ENCODE peak calls at places on chromosomes 1 and 21, in five cellular contexts. One of them, this sample, is unnamed.

GRCh38 chr1:91803133-91803532 is 82.8 kb downstream of the TGFBR3 start:
- DNase-seq in activated CD8-positive, alpha-beta T cell treated with anti-CD3 and anti-CD28 coated beads for 36 hours: no peak
- DNase-seq in keratinocyte: no peak
- DNase-seq in omental fat pad: no peak
- DNase-seq in uterus: no peak
- DNase-seq in this sample: no peak

GRCh38 chr21:44405948-44406872 is 49.1 kb upstream of the LRRC3 start:
- DNase-seq in uterus: no peak
- DNase-seq in keratinocyte: no peak
- DNase-seq in activated CD8-positive, alpha-beta T cell treated with anti-CD3 and anti-CD28 coated beads for 36 hours: no peak
- DNase-seq in omental fat pad: no peak
- DNase-seq in this sample: peak

GRCh38 chr1:14516974-14517812 is 81.3 kb upstream of the KAZN start:
- DNase-seq in omental fat pad: no peak
- DNase-seq in uterus: peak
- DNase-seq in keratinocyte: peak
- DNase-seq in activated CD8-positive, alpha-beta T cell treated with anti-CD3 and anti-CD28 coated beads for 36 hours: peak
- DNase-seq in this sample: no peak

GRCh38 chr1:1916882-1917281 is 1.8 kb downstream of the CALML6 start:
- DNase-seq in uterus: no peak
- DNase-seq in activated CD8-positive, alpha-beta T cell treated with anti-CD3 and anti-CD28 coated beads for 36 hours: no peak
- DNase-seq in omental fat pad: no peak
- DNase-seq in keratinocyte: no peak
- DNase-seq in this sample: no peak

GRCh38 chr1:220698607-220699016 is 8.4 kb downstream of the C1orf115 start:
- DNase-seq in keratinocyte: no peak
- DNase-seq in uterus: no peak
- DNase-seq in activated CD8-positive, alpha-beta T cell treated with anti-CD3 and anti-CD28 coated beads for 36 hours: no peak
- DNase-seq in omental fat pad: no peak
- DNase-seq in this sample: no peak

GRCh38 chr1:195733826-195734225 is 874.4 kb downstream of the KCNT2 start:
- DNase-seq in activated CD8-positive, alpha-beta T cell treated with anti-CD3 and anti-CD28 coated beads for 36 hours: peak
- DNase-seq in uterus: no peak
- DNase-seq in keratinocyte: no peak
- DNase-seq in omental fat pad: no peak
- DNase-seq in this sample: no peak

GRCh38 chr1:226965581-226966440 is 25.7 kb downstream of the COQ8A start:
- DNase-seq in activated CD8-positive, alpha-beta T cell treated with anti-CD3 and anti-CD28 coated beads for 36 hours: no peak
- DNase-seq in uterus: no peak
- DNase-seq in omental fat pad: no peak
- DNase-seq in keratinocyte: no peak
- DNase-seq in this sample: peak

GRCh38 chr1:183024352-183025337 is 1.4 kb downstream of the LAMC1 start:
- DNase-seq in uterus: no peak
- DNase-seq in omental fat pad: no peak
- DNase-seq in keratinocyte: no peak
- DNase-seq in activated CD8-positive, alpha-beta T cell treated with anti-CD3 and anti-CD28 coated beads for 36 hours: no peak
- DNase-seq in this sample: no peak

GRCh38 chr1:59776960-59777852 is 37.5 kb upstream of the HOOK1 start:
- DNase-seq in keratinocyte: no peak
- DNase-seq in uterus: no peak
- DNase-seq in omental fat pad: no peak
- DNase-seq in activated CD8-positive, alpha-beta T cell treated with anti-CD3 and anti-CD28 coated beads for 36 hours: no peak
- DNase-seq in this sample: no peak

GRCh38 chr1:174191255-174191906 is 32.1 kb downstream of the RABGAP1L start:
- DNase-seq in keratinocyte: peak
- DNase-seq in omental fat pad: no peak
- DNase-seq in uterus: no peak
- DNase-seq in activated CD8-positive, alpha-beta T cell treated with anti-CD3 and anti-CD28 coated beads for 36 hours: no peak
- DNase-seq in this sample: no peak

GRCh38 chr1:150186789-150187559 is 37.3 kb downstream of the PLEKHO1 start:
- DNase-seq in keratinocyte: no peak
- DNase-seq in omental fat pad: no peak
- DNase-seq in uterus: no peak
- DNase-seq in activated CD8-positive, alpha-beta T cell treated with anti-CD3 and anti-CD28 coated beads for 36 hours: peak
- DNase-seq in this sample: no peak

GRCh38 chr1:150596095-150596892 is 16.9 kb upstream of the MCL1 start:
- DNase-seq in keratinocyte: no peak
- DNase-seq in activated CD8-positive, alpha-beta T cell treated with anti-CD3 and anti-CD28 coated beads for 36 hours: no peak
- DNase-seq in uterus: no peak
- DNase-seq in omental fat pad: no peak
- DNase-seq in this sample: no peak

GRCh38 chr1:30816211-30817082 is 58.9 kb upstream of the LAPTM5 start:
- DNase-seq in keratinocyte: peak
- DNase-seq in omental fat pad: no peak
- DNase-seq in activated CD8-positive, alpha-beta T cell treated with anti-CD3 and anti-CD28 coated beads for 36 hours: no peak
- DNase-seq in uterus: peak
- DNase-seq in this sample: peak

GRCh38 chr1:90925928-90926869 is 95.6 kb downstream of the ZNF644 start:
- DNase-seq in activated CD8-positive, alpha-beta T cell treated with anti-CD3 and anti-CD28 coated beads for 36 hours: no peak
- DNase-seq in uterus: no peak
- DNase-seq in keratinocyte: peak
- DNase-seq in omental fat pad: no peak
- DNase-seq in this sample: no peak

GRCh38 chr1:91687452-91687851 is 186.8 kb downstream of the CDC7 start:
- DNase-seq in uterus: no peak
- DNase-seq in keratinocyte: no peak
- DNase-seq in activated CD8-positive, alpha-beta T cell treated with anti-CD3 and anti-CD28 coated beads for 36 hours: no peak
- DNase-seq in omental fat pad: no peak
- DNase-seq in this sample: no peak

GRCh38 chr1:236904874-236905741 is 99.1 kb downstream of the MT1HL1 start:
- DNase-seq in uterus: no peak
- DNase-seq in keratinocyte: peak
- DNase-seq in omental fat pad: no peak
- DNase-seq in activated CD8-positive, alpha-beta T cell treated with anti-CD3 and anti-CD28 coated beads for 36 hours: peak
- DNase-seq in this sample: no peak

GRCh38 chr1:53016705-53017104 is 45.3 kb upstream of the PODN start:
- DNase-seq in keratinocyte: no peak
- DNase-seq in activated CD8-positive, alpha-beta T cell treated with anti-CD3 and anti-CD28 coated beads for 36 hours: no peak
- DNase-seq in omental fat pad: no peak
- DNase-seq in uterus: no peak
- DNase-seq in this sample: no peak

GRCh38 chr1:167166703-167167100 is 54.0 kb upstream of the POU2F1 start:
- DNase-seq in uterus: no peak
- DNase-seq in activated CD8-positive, alpha-beta T cell treated with anti-CD3 and anti-CD28 coated beads for 36 hours: no peak
- DNase-seq in omental fat pad: no peak
- DNase-seq in keratinocyte: no peak
- DNase-seq in this sample: no peak

GRCh38 chr1:54955359-54955758 is 25.1 kb upstream of the TMEM61 start:
- DNase-seq in keratinocyte: peak
- DNase-seq in omental fat pad: no peak
- DNase-seq in activated CD8-positive, alpha-beta T cell treated with anti-CD3 and anti-CD28 coated beads for 36 hours: no peak
- DNase-seq in uterus: no peak
- DNase-seq in this sample: no peak

GRCh38 chr1:155241069-155241679 is 14.1 kb downstream of the ENTREP3 start:
- DNase-seq in omental fat pad: peak
- DNase-seq in uterus: peak
- DNase-seq in keratinocyte: no peak
- DNase-seq in activated CD8-positive, alpha-beta T cell treated with anti-CD3 and anti-CD28 coated beads for 36 hours: peak
- DNase-seq in this sample: peak

GRCh38 chr1:27009601-27010197 is 3.0 kb downstream of the TENT5B start:
- DNase-seq in uterus: no peak
- DNase-seq in keratinocyte: no peak
- DNase-seq in omental fat pad: no peak
- DNase-seq in activated CD8-positive, alpha-beta T cell treated with anti-CD3 and anti-CD28 coated beads for 36 hours: no peak
- DNase-seq in this sample: peak

GRCh38 chr1:58968360-58968952 is 184.6 kb upstream of the JUN start:
- DNase-seq in activated CD8-positive, alpha-beta T cell treated with anti-CD3 and anti-CD28 coated beads for 36 hours: peak
- DNase-seq in uterus: peak
- DNase-seq in keratinocyte: no peak
- DNase-seq in omental fat pad: no peak
- DNase-seq in this sample: no peak

GRCh38 chr21:16072692-16073091 is 342.9 kb downstream of the USP25 start:
- DNase-seq in keratinocyte: no peak
- DNase-seq in uterus: peak
- DNase-seq in omental fat pad: no peak
- DNase-seq in activated CD8-positive, alpha-beta T cell treated with anti-CD3 and anti-CD28 coated beads for 36 hours: no peak
- DNase-seq in this sample: no peak

GRCh38 chr1:93816970-93817738 is 61.9 kb downstream of the DNTTIP2 start:
- DNase-seq in keratinocyte: no peak
- DNase-seq in uterus: no peak
- DNase-seq in activated CD8-positive, alpha-beta T cell treated with anti-CD3 and anti-CD28 coated beads for 36 hours: no peak
- DNase-seq in omental fat pad: no peak
- DNase-seq in this sample: no peak

GRCh38 chr1:168824418-168824817 is 95.4 kb upstream of the DPT start:
- DNase-seq in omental fat pad: no peak
- DNase-seq in activated CD8-positive, alpha-beta T cell treated with anti-CD3 and anti-CD28 coated beads for 36 hours: peak
- DNase-seq in keratinocyte: no peak
- DNase-seq in uterus: no peak
- DNase-seq in this sample: no peak

GRCh38 chr1:33424610-33425009 is 6.3 kb downstream of the PHC2 start:
- DNase-seq in keratinocyte: no peak
- DNase-seq in omental fat pad: no peak
- DNase-seq in uterus: no peak
- DNase-seq in activated CD8-positive, alpha-beta T cell treated with anti-CD3 and anti-CD28 coated beads for 36 hours: no peak
- DNase-seq in this sample: no peak

GRCh38 chr1:86394416-86394815 is 1.7 kb downstream of the ODF2L start:
- DNase-seq in activated CD8-positive, alpha-beta T cell treated with anti-CD3 and anti-CD28 coated beads for 36 hours: no peak
- DNase-seq in uterus: no peak
- DNase-seq in omental fat pad: no peak
- DNase-seq in keratinocyte: no peak
- DNase-seq in this sample: no peak

GRCh38 chr1:201511925-201512539 is 5.1 kb upstream of the CSRP1 start:
- DNase-seq in keratinocyte: no peak
- DNase-seq in uterus: peak
- DNase-seq in activated CD8-positive, alpha-beta T cell treated with anti-CD3 and anti-CD28 coated beads for 36 hours: no peak
- DNase-seq in omental fat pad: no peak
- DNase-seq in this sample: peak

GRCh38 chr1:234965128-234965527 is 163.5 kb downstream of the TOMM20 start:
- DNase-seq in activated CD8-positive, alpha-beta T cell treated with anti-CD3 and anti-CD28 coated beads for 36 hours: no peak
- DNase-seq in uterus: no peak
- DNase-seq in keratinocyte: no peak
- DNase-seq in omental fat pad: no peak
- DNase-seq in this sample: no peak

GRCh38 chr1:2187619-2188018 is 7.0 kb downstream of the FAAP20 start:
- DNase-seq in omental fat pad: no peak
- DNase-seq in activated CD8-positive, alpha-beta T cell treated with anti-CD3 and anti-CD28 coated beads for 36 hours: no peak
- DNase-seq in uterus: no peak
- DNase-seq in keratinocyte: no peak
- DNase-seq in this sample: no peak

DNA sequence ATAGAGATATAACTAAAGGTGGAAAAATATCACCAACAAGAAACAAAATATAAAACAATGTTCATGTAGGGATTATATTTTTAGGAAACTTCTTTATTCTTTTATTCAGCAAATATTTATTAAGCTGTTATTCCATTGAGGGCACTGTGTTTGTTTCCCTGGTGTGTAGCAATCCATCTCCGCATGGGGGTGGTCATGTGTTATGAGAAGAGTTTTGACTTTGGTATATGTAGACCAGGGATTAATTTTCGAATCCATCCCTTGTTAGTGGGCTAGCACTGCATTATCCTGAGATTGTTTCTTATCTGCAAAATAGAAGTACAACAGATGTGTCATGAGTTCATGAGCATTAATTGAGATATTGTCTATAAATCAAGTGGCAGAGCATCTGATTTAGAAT is 190.2 kb upstream of the LRRC7 start:
- DNase-seq in activated CD8-positive, alpha-beta T cell treated with anti-CD3 and anti-CD28 coated beads for 36 hours: no peak
- DNase-seq in keratinocyte: no peak
- DNase-seq in omental fat pad: no peak
- DNase-seq in uterus: no peak
- DNase-seq in this sample: no peak
- TF ChIP-seq CTCF in activated CD8-positive, alpha-beta T cell treated with anti-CD3 and anti-CD28 coated beads for 36 hours: no peak
- TF ChIP-seq CTCF in keratinocyte: no peak
- TF ChIP-seq CTCF in omental fat pad: no peak
- TF ChIP-seq CTCF in uterus: no peak
- TF ChIP-seq CTCF in this sample: no peak

GRCh38 chr1:62435231-62436038 is 1.4 kb upstream of the USP1 start:
- DNase-seq in uterus: no peak
- DNase-seq in omental fat pad: no peak
- DNase-seq in keratinocyte: no peak
- DNase-seq in activated CD8-positive, alpha-beta T cell treated with anti-CD3 and anti-CD28 coated beads for 36 hours: no peak
- DNase-seq in this sample: no peak

GRCh38 chr1:62436039-62436465 is 797 bp upstream of the USP1 start:
- DNase-seq in uterus: peak
- DNase-seq in omental fat pad: peak
- DNase-seq in keratinocyte: no peak
- DNase-seq in activated CD8-positive, alpha-beta T cell treated with anti-CD3 and anti-CD28 coated beads for 36 hours: no peak
- DNase-seq in this sample: peak

GRCh38 chr1:62436466-62437272 is at the start of gene USP1:
- DNase-seq in omental fat pad: peak
- DNase-seq in uterus: peak
- DNase-seq in activated CD8-positive, alpha-beta T cell treated with anti-CD3 and anti-CD28 coated beads for 36 hours: peak
- DNase-seq in keratinocyte: peak
- DNase-seq in this sample: peak

GRCh38 chr1:62434612-62434994 is 2.2 kb upstream of the USP1 start:
- DNase-seq in keratinocyte: no peak
- DNase-seq in omental fat pad: no peak
- DNase-seq in activated CD8-positive, alpha-beta T cell treated with anti-CD3 and anti-CD28 coated beads for 36 hours: no peak
- DNase-seq in uterus: no peak
- DNase-seq in this sample: no peak

GRCh38 chr1:62433861-62434611 is 2.8 kb upstream of the USP1 start:
- DNase-seq in activated CD8-positive, alpha-beta T cell treated with anti-CD3 and anti-CD28 coated beads for 36 hours: no peak
- DNase-seq in uterus: no peak
- DNase-seq in omental fat pad: no peak
- DNase-seq in keratinocyte: no peak
- DNase-seq in this sample: no peak
- TF ChIP-seq CTCF in activated CD8-positive, alpha-beta T cell treated with anti-CD3 and anti-CD28 coated beads for 36 hours: no peak
- TF ChIP-seq CTCF in uterus: no peak
- TF ChIP-seq CTCF in omental fat pad: no peak
- TF ChIP-seq CTCF in keratinocyte: no peak
- TF ChIP-seq CTCF in this sample: no peak

DNA sequence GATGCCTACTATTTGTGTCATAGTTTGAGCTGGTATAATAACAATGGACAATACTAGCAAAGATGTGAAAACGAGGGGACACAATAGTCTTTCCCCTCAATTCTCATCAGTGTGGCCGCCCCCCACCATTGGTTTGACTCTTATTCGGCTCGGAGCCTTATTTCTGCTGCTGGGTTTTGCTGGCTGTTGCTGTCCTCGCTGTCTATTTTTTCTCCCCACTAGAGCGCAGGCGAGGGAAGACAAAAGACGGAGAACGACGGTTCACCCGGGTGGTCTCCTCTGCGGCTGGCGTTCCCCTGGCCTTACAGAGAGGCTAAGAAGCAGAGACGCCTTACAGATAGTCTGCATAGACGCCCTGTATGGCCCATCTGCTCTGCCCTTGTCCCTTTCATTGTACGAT is 19.4 kb downstream of the CLIC6 start:
- DNase-seq in uterus: no peak
- DNase-seq in omental fat pad: no peak
- DNase-seq in keratinocyte: no peak
- DNase-seq in activated CD8-positive, alpha-beta T cell treated with anti-CD3 and anti-CD28 coated beads for 36 hours: no peak
- DNase-seq in this sample: no peak
- TF ChIP-seq CTCF in uterus: no peak
- TF ChIP-seq CTCF in omental fat pad: no peak
- TF ChIP-seq CTCF in keratinocyte: peak
- TF ChIP-seq CTCF in activated CD8-positive, alpha-beta T cell treated with anti-CD3 and anti-CD28 coated beads for 36 hours: no peak
- TF ChIP-seq CTCF in this sample: no peak

GRCh38 chr1:210201671-210202070 is 30.9 kb upstream of the SERTAD4 start:
- DNase-seq in keratinocyte: no peak
- DNase-seq in omental fat pad: no peak
- DNase-seq in uterus: no peak
- DNase-seq in activated CD8-positive, alpha-beta T cell treated with anti-CD3 and anti-CD28 coated beads for 36 hours: no peak
- DNase-seq in this sample: no peak

GRCh38 chr1:210198840-210199239 is 33.8 kb upstream of the SERTAD4 start:
- DNase-seq in uterus: no peak
- DNase-seq in activated CD8-positive, alpha-beta T cell treated with anti-CD3 and anti-CD28 coated beads for 36 hours: no peak
- DNase-seq in omental fat pad: no peak
- DNase-seq in keratinocyte: no peak
- DNase-seq in this sample: no peak

GRCh38 chr1:210195635-210196160 is 36.9 kb upstream of the SERTAD4 start:
- DNase-seq in keratinocyte: no peak
- DNase-seq in omental fat pad: no peak
- DNase-seq in activated CD8-positive, alpha-beta T cell treated with anti-CD3 and anti-CD28 coated beads for 36 hours: no peak
- DNase-seq in uterus: no peak
- DNase-seq in this sample: no peak

GRCh38 chr1:210200090-210200736 is 32.4 kb upstream of the SERTAD4 start:
- DNase-seq in uterus: no peak
- DNase-seq in omental fat pad: no peak
- DNase-seq in keratinocyte: no peak
- DNase-seq in activated CD8-positive, alpha-beta T cell treated with anti-CD3 and anti-CD28 coated beads for 36 hours: no peak
- DNase-seq in this sample: no peak
- TF ChIP-seq CTCF in uterus: peak
- TF ChIP-seq CTCF in omental fat pad: no peak
- TF ChIP-seq CTCF in keratinocyte: no peak
- TF ChIP-seq CTCF in activated CD8-positive, alpha-beta T cell treated with anti-CD3 and anti-CD28 coated beads for 36 hours: no peak
- TF ChIP-seq CTCF in this sample: no peak

This sample was measured in left lung.